ENCODE peak calls at places on chromosome 20, in six cellular contexts. One of them, this sample, is unnamed.

GRCh38 chr20:49814057-49814675 is 1.5 kb downstream of the SLC9A8 start:
- DNase-seq in A549: no peak
- DNase-seq in HepG2: no peak
- DNase-seq in SK-N-SH: no peak
- DNase-seq in H1: no peak
- DNase-seq in GM12878: no peak
- DNase-seq in this sample: no peak

GRCh38 chr20:57450419-57450818 is 59.2 kb downstream of the RBM38 start:
- DNase-seq in A549: no peak
- DNase-seq in HepG2: no peak
- DNase-seq in SK-N-SH: peak; percentile 92
- DNase-seq in H1: no peak
- DNase-seq in GM12878: peak; percentile 71
- DNase-seq in this sample: peak; percentile 55

GRCh38 chr20:54619181-54619580 is 143.8 kb downstream of the DOK5 start:
- DNase-seq in A549: no peak
- DNase-seq in HepG2: no peak
- DNase-seq in SK-N-SH: no peak
- DNase-seq in H1: no peak
- DNase-seq in GM12878: no peak
- DNase-seq in this sample: no peak

GRCh38 chr20:50034567-50035170 is 51.9 kb downstream of the SNAI1 start:
- DNase-seq in A549: peak; percentile 86
- DNase-seq in HepG2: no peak
- DNase-seq in SK-N-SH: peak; percentile 55
- DNase-seq in H1: no peak
- DNase-seq in GM12878: no peak
- DNase-seq in this sample: no peak

GRCh38 chr20:40673442-40673841 is 15.6 kb downstream of the MAFB start:
- DNase-seq in A549: no peak
- DNase-seq in HepG2: no peak
- DNase-seq in SK-N-SH: no peak
- DNase-seq in H1: no peak
- DNase-seq in GM12878: no peak
- DNase-seq in this sample: no peak

GRCh38 chr20:37276494-37277252 is 12.8 kb upstream of the MANBAL start:
- DNase-seq in A549: no peak
- DNase-seq in HepG2: peak; percentile 49
- DNase-seq in SK-N-SH: peak; percentile 63
- DNase-seq in H1: no peak
- DNase-seq in GM12878: no peak
- DNase-seq in this sample: no peak

GRCh38 chr20:5606347-5606746 is 143.9 kb upstream of the SHLD1 start:
- DNase-seq in A549: no peak
- DNase-seq in HepG2: no peak
- DNase-seq in SK-N-SH: no peak
- DNase-seq in H1: no peak
- DNase-seq in GM12878: no peak
- DNase-seq in this sample: no peak

GRCh38 chr20:33947709-33948295 is 45.9 kb upstream of the RALY start:
- DNase-seq in A549: peak; percentile 56
- DNase-seq in HepG2: peak; percentile 83
- DNase-seq in SK-N-SH: peak; percentile 53
- DNase-seq in H1: peak; percentile 59
- DNase-seq in GM12878: peak; percentile 19
- DNase-seq in this sample: peak; percentile 91

GRCh38 chr20:652611-653109 is 340 bp downstream of the SRXN1 start:
- DNase-seq in A549: no peak
- DNase-seq in HepG2: no peak
- DNase-seq in SK-N-SH: no peak
- DNase-seq in H1: no peak
- DNase-seq in GM12878: no peak
- DNase-seq in this sample: no peak

GRCh38 chr20:48139262-48140041 is 354.2 kb upstream of the SULF2 start:
- DNase-seq in A549: no peak
- DNase-seq in HepG2: no peak
- DNase-seq in SK-N-SH: no peak
- DNase-seq in H1: no peak
- DNase-seq in GM12878: no peak
- DNase-seq in this sample: no peak

GRCh38 chr20:47929368-47930115 is 144.3 kb upstream of the SULF2 start:
- DNase-seq in A549: peak; percentile 36
- DNase-seq in HepG2: no peak
- DNase-seq in SK-N-SH: no peak
- DNase-seq in H1: no peak
- DNase-seq in GM12878: no peak
- DNase-seq in this sample: no peak

GRCh38 chr20:63696311-63696627 is 183 bp upstream of the TNFRSF6B start:
- DNase-seq in A549: no peak
- DNase-seq in HepG2: no peak
- DNase-seq in SK-N-SH: no peak
- DNase-seq in H1: peak; percentile 69
- DNase-seq in GM12878: no peak
- DNase-seq in this sample: peak; percentile 33

GRCh38 chr20:61436268-61436667 is 184.2 kb downstream of the CDH4 start:
- DNase-seq in A549: no peak
- DNase-seq in HepG2: no peak
- DNase-seq in SK-N-SH: no peak
- DNase-seq in H1: no peak
- DNase-seq in GM12878: no peak
- DNase-seq in this sample: no peak

GRCh38 chr20:57843941-57844625 is 134.3 kb upstream of the PMEPA1 start:
- DNase-seq in A549: no peak
- DNase-seq in HepG2: no peak
- DNase-seq in SK-N-SH: no peak
- DNase-seq in H1: no peak
- DNase-seq in GM12878: no peak
- DNase-seq in this sample: no peak

GRCh38 chr20:49964964-49965780 is 17.6 kb upstream of the SNAI1 start:
- DNase-seq in A549: peak; percentile 85
- DNase-seq in HepG2: peak; percentile 76
- DNase-seq in SK-N-SH: peak; percentile 78
- DNase-seq in H1: no peak
- DNase-seq in GM12878: no peak
- DNase-seq in this sample: peak; percentile 86

GRCh38 chr20:9269280-9269971 is 200.5 kb downstream of the PLCB4 start:
- DNase-seq in A549: no peak
- DNase-seq in HepG2: no peak
- DNase-seq in SK-N-SH: no peak
- DNase-seq in H1: no peak
- DNase-seq in GM12878: no peak
- DNase-seq in this sample: no peak

GRCh38 chr20:10309326-10309725 is 90.7 kb downstream of the SNAP25 start:
- DNase-seq in A549: peak; percentile 46
- DNase-seq in HepG2: no peak
- DNase-seq in SK-N-SH: peak; percentile 69
- DNase-seq in H1: no peak
- DNase-seq in GM12878: no peak
- DNase-seq in this sample: no peak

GRCh38 chr20:49112596-49113274 is 66.6 kb downstream of the CSE1L start:
- DNase-seq in A549: no peak
- DNase-seq in HepG2: no peak
- DNase-seq in SK-N-SH: no peak
- DNase-seq in H1: no peak
- DNase-seq in GM12878: no peak
- DNase-seq in this sample: no peak

GRCh38 chr20:1810926-1811620 is 84.1 kb upstream of the SIRPA start:
- DNase-seq in A549: no peak
- DNase-seq in HepG2: peak; percentile 61
- DNase-seq in SK-N-SH: no peak
- DNase-seq in H1: no peak
- DNase-seq in GM12878: no peak
- DNase-seq in this sample: no peak

DNA sequence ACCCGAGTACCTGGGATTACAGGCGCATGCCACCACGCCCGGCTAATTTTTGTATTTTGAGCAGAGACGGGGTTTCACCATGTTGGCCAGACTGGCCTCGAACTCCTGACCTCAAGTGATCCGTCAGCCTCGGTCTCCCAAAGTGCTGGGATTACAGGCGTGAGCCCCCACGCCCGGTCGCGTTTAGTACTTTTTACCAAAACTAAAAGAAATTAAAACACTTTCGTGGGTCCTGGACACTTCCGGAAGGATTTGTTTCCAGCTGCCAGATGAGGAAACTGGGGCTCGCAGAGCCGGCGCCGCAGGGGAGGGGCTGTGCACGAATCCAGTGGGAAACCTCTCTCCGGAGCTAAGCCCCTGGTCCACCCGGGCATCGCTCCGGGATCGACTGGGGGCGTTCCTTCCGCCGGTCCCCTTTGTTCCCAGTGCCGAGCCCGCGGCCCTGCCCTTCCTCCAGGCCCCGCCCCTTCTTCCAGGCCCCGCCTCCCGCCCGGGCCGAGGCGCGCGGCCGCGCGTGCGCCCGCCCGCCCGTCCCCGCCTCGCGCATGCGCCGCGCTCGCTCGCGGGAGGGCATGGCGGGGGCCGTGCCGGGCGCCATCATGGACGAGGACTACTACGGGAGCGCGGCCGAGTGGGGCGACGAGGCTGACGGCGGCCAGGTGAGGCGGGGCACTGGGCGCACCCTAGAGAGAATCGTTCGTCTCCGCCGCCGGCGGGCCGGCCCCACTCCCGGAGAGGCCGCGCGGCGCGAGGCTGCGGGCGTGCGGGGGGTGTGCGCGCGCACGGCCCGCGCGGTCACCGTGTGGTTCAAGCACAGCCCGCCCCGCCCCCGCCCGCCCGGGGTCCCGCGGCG is at the start of gene NELFCD:
- DNase-seq in A549: peak; percentile 95
- DNase-seq in HepG2: peak; percentile 90
- DNase-seq in SK-N-SH: peak; percentile 100
- DNase-seq in H1: peak; percentile 72
- DNase-seq in GM12878: no peak
- DNase-seq in this sample: peak; percentile 99
- TF ChIP-seq EP300 in A549: no peak
- TF ChIP-seq EP300 in HepG2: peak; percentile 21
- TF ChIP-seq EP300 in SK-N-SH: no peak
- TF ChIP-seq EP300 in H1: no peak
- TF ChIP-seq EP300 in GM12878: no peak
- TF ChIP-seq EP300 in this sample: no peak

DNA sequence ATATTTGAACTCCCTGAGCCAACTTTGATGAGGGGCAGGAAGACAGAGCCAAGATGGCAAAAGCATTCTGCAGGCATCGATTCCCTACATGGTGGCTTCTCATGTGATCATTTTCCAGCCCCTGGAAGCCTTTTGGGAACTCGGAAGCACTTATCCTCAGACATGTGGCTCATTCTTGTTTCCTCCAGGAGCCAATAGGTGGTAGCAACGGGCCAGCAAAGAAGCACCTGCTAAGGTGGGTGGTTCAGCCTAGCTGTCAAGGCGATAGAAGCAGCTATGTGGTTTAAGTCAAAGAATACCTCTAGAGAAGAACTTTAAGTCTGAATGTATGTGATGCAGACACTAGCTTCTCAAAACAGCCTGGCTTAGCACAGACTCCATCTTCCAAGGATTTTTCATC is 64.9 kb upstream of the PAX1 start:
- DNase-seq in A549: no peak
- DNase-seq in HepG2: peak; percentile 44
- DNase-seq in SK-N-SH: no peak
- DNase-seq in H1: peak; percentile 38
- DNase-seq in GM12878: no peak
- DNase-seq in this sample: peak; percentile 13
- TF ChIP-seq USF2 in A549: no peak
- TF ChIP-seq USF2 in HepG2: no peak
- TF ChIP-seq USF2 in SK-N-SH: no peak
- TF ChIP-seq USF2 in H1: no peak
- TF ChIP-seq USF2 in GM12878: no peak
- TF ChIP-seq USF2 in this sample: no peak

DNA sequence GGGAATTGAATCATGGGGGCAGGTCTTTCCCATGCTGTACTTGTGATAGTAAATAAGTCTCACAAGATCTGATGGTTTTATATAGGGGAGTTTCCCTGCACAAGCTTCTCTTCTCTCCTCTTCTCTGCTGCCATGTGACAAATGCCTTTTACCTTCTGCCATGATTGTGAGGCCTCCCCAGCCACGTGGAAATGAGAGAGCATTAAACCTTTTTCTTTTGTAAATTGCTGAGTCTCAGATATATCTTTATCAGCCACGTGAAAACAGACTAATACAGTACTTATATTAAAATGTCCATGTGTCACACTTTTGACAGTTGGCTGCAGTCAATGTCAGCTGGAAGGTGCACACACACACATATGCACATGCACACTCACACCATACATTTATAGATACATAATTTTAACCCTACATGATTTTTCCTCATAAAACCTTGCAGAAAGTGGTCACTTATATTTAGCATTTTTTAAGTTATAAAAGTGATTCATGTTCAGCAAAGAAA is 128.9 kb downstream of the OTOR start:
- DNase-seq in A549: no peak
- DNase-seq in HepG2: no peak
- DNase-seq in SK-N-SH: no peak
- DNase-seq in H1: no peak
- DNase-seq in GM12878: no peak
- DNase-seq in this sample: no peak
- TF ChIP-seq EP300 in A549: no peak
- TF ChIP-seq EP300 in HepG2: no peak
- TF ChIP-seq EP300 in SK-N-SH: no peak
- TF ChIP-seq EP300 in H1: no peak
- TF ChIP-seq EP300 in GM12878: no peak
- TF ChIP-seq EP300 in this sample: no peak

DNA sequence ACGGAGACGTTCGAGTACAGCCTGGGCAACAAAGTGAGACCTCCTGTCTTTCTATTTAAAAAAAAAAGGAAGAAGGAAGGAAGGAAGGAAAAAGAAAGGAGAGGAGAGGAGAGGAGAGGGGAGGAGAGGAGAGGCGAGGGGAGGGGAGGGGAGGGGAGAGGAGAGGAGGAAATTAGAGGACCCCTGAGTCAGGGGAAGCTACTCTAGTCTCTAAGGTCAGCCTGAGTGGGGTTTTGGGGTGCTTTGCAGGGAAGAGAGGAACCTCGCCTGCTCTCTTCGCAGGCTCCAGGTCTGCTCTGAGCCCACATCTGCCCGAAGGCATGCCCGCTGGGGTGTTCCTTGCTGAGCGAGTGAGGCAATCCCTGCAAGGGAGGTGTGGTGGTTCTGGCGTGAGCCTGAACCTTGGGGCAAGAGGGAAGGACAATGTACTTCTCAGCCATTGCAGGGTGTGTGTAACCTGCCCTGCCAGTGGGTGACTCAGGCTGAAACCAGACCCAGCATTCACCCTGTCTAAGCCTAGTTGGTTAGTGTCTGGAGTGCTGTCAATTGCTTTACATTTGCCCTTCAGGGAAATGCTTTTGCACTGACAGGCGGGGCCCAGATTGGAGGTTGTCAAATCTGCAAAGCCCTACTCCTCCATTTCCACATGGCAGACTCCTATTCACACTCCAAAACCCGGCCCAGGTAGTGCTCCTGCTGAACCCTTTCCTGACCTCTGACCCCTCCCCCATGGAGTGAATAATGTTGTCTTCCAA is 15.3 kb upstream of the MMP9 start:
- DNase-seq in A549: peak; percentile 88
- DNase-seq in HepG2: peak; percentile 56
- DNase-seq in SK-N-SH: peak; percentile 40
- DNase-seq in H1: no peak
- DNase-seq in GM12878: no peak
- DNase-seq in this sample: no peak
- TF ChIP-seq USF2 in A549: no peak
- TF ChIP-seq USF2 in HepG2: no peak
- TF ChIP-seq USF2 in SK-N-SH: no peak
- TF ChIP-seq USF2 in H1: no peak
- TF ChIP-seq USF2 in GM12878: no peak
- TF ChIP-seq USF2 in this sample: no peak

GRCh38 chr20:31595654-31596411 is 9.3 kb upstream of the ID1 start:
- DNase-seq in A549: peak; percentile 74
- DNase-seq in HepG2: peak; percentile 96
- DNase-seq in SK-N-SH: peak; percentile 90
- DNase-seq in H1: peak; percentile 90
- DNase-seq in GM12878: no peak
- DNase-seq in this sample: no peak
- TF ChIP-seq EP300 in A549: no peak
- TF ChIP-seq EP300 in HepG2: peak; percentile 91
- TF ChIP-seq EP300 in SK-N-SH: peak; percentile 74
- TF ChIP-seq EP300 in H1: no peak
- TF ChIP-seq EP300 in GM12878: no peak
- TF ChIP-seq EP300 in this sample: no peak